ENCODE peak calls at places on chromosomes 1 and 21, in seven cellular contexts. S, J, C, U, X, W and I are unnamed samples.

GRCh38 chr21:34762761-34763160 is 94.0 kb downstream of the CLIC6 start:
- DNase-seq in S (peak; percentile 52), C (peak; percentile 81), U (no peak), X (peak; percentile 13), W (no peak), J (no peak), I (no peak)

GRCh38 chr21:38377165-38378093 is 120.6 kb downstream of the KCNJ15 start:
- DNase-seq in X (no peak), S (no peak), J (no peak), C (no peak), W (no peak), U (no peak), I (no peak)

GRCh38 chr1:176815621-176816020 is 348.9 kb downstream of the ASTN1 start:
- DNase-seq in X (no peak), C (no peak), U (no peak), J (no peak), S (no peak), W (no peak), I (no peak)

GRCh38 chr1:211603191-211603701 is 24.3 kb upstream of the SLC30A1 start:
- DNase-seq in J (peak; percentile 69), W (no peak), X (no peak), U (no peak), S (no peak), C (peak; percentile 50), I (no peak)

GRCh38 chr1:100164226-100164625 is 13.8 kb downstream of the LRRC39 start:
- DNase-seq in X (no peak), U (no peak), C (peak; percentile 67), S (no peak), J (no peak), W (no peak), I (no peak)

GRCh38 chr1:111735858-111736544 is 3.2 kb downstream of the INKA2 start:
- DNase-seq in W (no peak), X (no peak), C (peak; percentile 47), S (no peak), U (no peak), J (no peak), I (no peak)

GRCh38 chr1:201543871-201544521 is 5.1 kb downstream of the NAV1 start:
- DNase-seq in C (peak; percentile 40), J (no peak), X (no peak), S (no peak), U (no peak), W (no peak), I (no peak)

GRCh38 chr1:26546375-26546774 is 16.8 kb downstream of the RPS6KA1 start:
- DNase-seq in C (no peak), W (no peak), X (no peak), J (no peak), U (no peak), S (no peak), I (no peak)

GRCh38 chr1:29332204-29332603 is 95.9 kb downstream of the PTPRU start:
- DNase-seq in J (no peak), U (no peak), W (no peak), X (no peak), S (no peak), C (peak; percentile 21), I (no peak)

GRCh38 chr1:24558902-24559791 is 3.3 kb downstream of the NCMAP start:
- DNase-seq in W (peak; percentile 50), C (peak; percentile 82), S (peak; percentile 34), J (no peak), X (peak; percentile 74), U (no peak), I (no peak)

GRCh38 chr1:26541816-26542711 is 12.5 kb downstream of the RPS6KA1 start:
- DNase-seq in X (peak; percentile 62), J (peak; percentile 67), C (peak; percentile 78), U (peak; percentile 76), S (peak; percentile 21), W (peak; percentile 85), I (no peak)

GRCh38 chr1:156616463-156616862 is 2.8 kb upstream of the HAPLN2 start:
- DNase-seq in W (peak; percentile 66), S (no peak), J (no peak), C (peak; percentile 45), X (no peak), U (no peak), I (no peak)

GRCh38 chr1:234870020-234870378 is 258.6 kb downstream of the TOMM20 start:
- DNase-seq in S (no peak), U (no peak), C (no peak), J (no peak), W (no peak), X (no peak), I (no peak)

GRCh38 chr1:101004061-101004460 is 21.5 kb downstream of the DPH5 start:
- DNase-seq in U (no peak), S (no peak), J (no peak), W (no peak), C (peak; percentile 34), X (no peak), I (no peak)

GRCh38 chr21:37060296-37060695 is 12.6 kb downstream of the PIGP start:
- DNase-seq in S (peak; percentile 86), W (peak; percentile 57), U (no peak), C (peak; percentile 98), J (no peak), X (peak; percentile 96), I (no peak)

GRCh38 chr1:53392460-53392859 is 64.6 kb upstream of the LRP8 start:
- DNase-seq in U (no peak), X (no peak), J (no peak), C (no peak), W (no peak), S (no peak), I (no peak)

GRCh38 chr1:9009438-9010366 is 16.5 kb downstream of the SLC2A7 start:
- DNase-seq in X (no peak), C (peak; percentile 28), S (no peak), U (no peak), J (peak; percentile 64), W (peak; percentile 40), I (no peak)

GRCh38 chr1:8821084-8821483 is 3.6 kb upstream of the RERE start:
- DNase-seq in J (no peak), U (no peak), C (no peak), X (peak; percentile 25), S (no peak), W (no peak), I (no peak)

GRCh38 chr21:42781150-42781980 is 98.0 kb downstream of the WDR4 start:
- DNase-seq in S (no peak), X (no peak), J (peak; percentile 74), C (no peak), U (no peak), W (no peak), I (no peak)

GRCh38 chr1:27643626-27644368 is 8.8 kb upstream of the FGR start:
- DNase-seq in U (peak; percentile 64), J (no peak), S (no peak), X (no peak), W (peak; percentile 73), C (peak; percentile 54), I (no peak)

GRCh38 chr1:246769306-246769705 is 45.1 kb downstream of the SCCPDH start:
- DNase-seq in C (peak; percentile 97), W (peak; percentile 60), S (peak; percentile 88), X (no peak), J (no peak), U (no peak), I (no peak)

GRCh38 chr1:86928819-86929218 is 14.4 kb downstream of the HS2ST1 start:
- DNase-seq in J (no peak), C (no peak), W (no peak), S (no peak), U (no peak), X (no peak), I (no peak)

GRCh38 chr1:229203030-229203751 is 67.7 kb upstream of the RAB4A start:
- DNase-seq in S (no peak), C (peak; percentile 74), W (no peak), X (no peak), U (no peak), J (no peak), I (no peak)

GRCh38 chr1:32887623-32888022 is 1.3 kb downstream of the HPCA start:
- DNase-seq in X (no peak), W (no peak), J (no peak), C (no peak), S (no peak), U (no peak), I (no peak)
- H3K4me3 ChIP-seq in X (no peak overlapping the region), W (no peak overlapping the region), J (no peak overlapping the region), C (no peak overlapping the region), S (no peak overlapping the region), U (no peak overlapping the region), I (no peak overlapping the region)

GRCh38 chr1:32332290-32333079 is 3.5 kb downstream of the MARCKSL1 start:
- DNase-seq in J (no peak), W (no peak), C (no peak), U (no peak), S (no peak), X (no peak), I (no peak)

GRCh38 chr1:32327204-32327603 is 8.8 kb downstream of the MARCKSL1 start:
- DNase-seq in X (no peak), C (no peak), J (no peak), S (no peak), W (no peak), U (no peak), I (no peak)

GRCh38 chr1:32330558-32331127 is 5.4 kb downstream of the MARCKSL1 start:
- DNase-seq in W (no peak), C (no peak), S (no peak), J (no peak), X (no peak), U (no peak), I (no peak)

GRCh38 chr1:32331549-32331948 is 4.5 kb downstream of the MARCKSL1 start:
- DNase-seq in U (no peak), W (no peak), C (no peak), S (no peak), X (no peak), J (no peak), I (no peak)

GRCh38 chr1:32329931-32330466 is 6.0 kb downstream of the MARCKSL1 start:
- DNase-seq in S (no peak), J (no peak), X (no peak), W (no peak), C (no peak), U (no peak), I (no peak)
- H3K27ac ChIP-seq in S (no peak overlapping the region), J (no peak overlapping the region), X (no peak overlapping the region), W (no peak overlapping the region), C (no peak overlapping the region), U (no peak overlapping the region), I (no peak overlapping the region)

GRCh38 chr1:17757426-17757825 is 2.3 kb downstream of the ACTL8 start:
- DNase-seq in U (no peak), S (no peak), J (no peak), C (no peak), X (no peak), W (no peak), I (no peak)
- H3K9me3 ChIP-seq in U (peaks cover 18% of the 10 kb centered on the region), S (peaks cover 34% of the 10 kb centered on the region), J (no peaks in the 10 kb centered on the region), C (peaks cover 32% of the 10 kb centered on the region), X (peaks cover 14% of the 10 kb centered on the region), W (peaks cover 42% of the 10 kb centered on the region), I (peaks cover 16% of the 10 kb centered on the region)

GRCh38 chr1:80534606-80535360 is 1266.0 kb upstream of the ADGRL2 start:
- DNase-seq in S (no peak), J (no peak), X (no peak), W (no peak), U (no peak), C (peak; percentile 46), I (no peak)
- H3K4me3 ChIP-seq in S (no peak overlapping the region), J (no peak overlapping the region), X (no peak overlapping the region), W (no peak overlapping the region), U (no peak overlapping the region), C (no peak overlapping the region), I (no peak overlapping the region)

GRCh38 chr1:221862971-221863370 is 121.1 kb upstream of the DUSP10 start:
- DNase-seq in C (no peak), U (no peak), X (no peak), J (no peak), W (no peak), S (no peak), I (no peak)
- H3K27ac ChIP-seq in C (no peak overlapping the region), U (no peak overlapping the region), X (no peak overlapping the region), J (no peak overlapping the region), W (no peak overlapping the region), S (no peak overlapping the region), I (no peak overlapping the region)